ENCODE peak calls at places on chromosomes 7 and 10, in eight cellular contexts. One of them, this sample, is unnamed. For H3K27me3, the result is how much of the 10 kb centered on the place peaks cover.

GRCh38 chr10:100826983-100827818 is 81.8 kb downstream of the PAX2 start:
- DNase-seq in bronchial epithelial cell: no peak
- DNase-seq in adrenal gland: peak
- DNase-seq in ovary: peak
- DNase-seq in uterus: no peak
- DNase-seq in trophoblast cell: no peak
- DNase-seq in left ventricle myocardium inferior: no peak
- DNase-seq in stomach: peak
- DNase-seq in this sample: no peak

GRCh38 chr7:36533717-36534116 is 144.1 kb downstream of the ANLN start:
- DNase-seq in bronchial epithelial cell: no peak
- DNase-seq in adrenal gland: no peak
- DNase-seq in ovary: no peak
- DNase-seq in uterus: no peak
- DNase-seq in trophoblast cell: no peak
- DNase-seq in left ventricle myocardium inferior: no peak
- DNase-seq in stomach: no peak
- DNase-seq in this sample: no peak

GRCh38 chr10:112959207-112959838 is 9.3 kb downstream of the TCF7L2 start:
- DNase-seq in bronchial epithelial cell: peak
- DNase-seq in adrenal gland: no peak
- DNase-seq in ovary: no peak
- DNase-seq in uterus: no peak
- DNase-seq in trophoblast cell: no peak
- DNase-seq in left ventricle myocardium inferior: no peak
- DNase-seq in stomach: no peak
- DNase-seq in this sample: no peak

GRCh38 chr10:133325392-133325760 is 11.3 kb downstream of the CALY start:
- DNase-seq in bronchial epithelial cell: no peak
- DNase-seq in adrenal gland: peak
- DNase-seq in ovary: no peak
- DNase-seq in uterus: no peak
- DNase-seq in trophoblast cell: no peak
- DNase-seq in left ventricle myocardium inferior: no peak
- DNase-seq in stomach: no peak
- DNase-seq in this sample: no peak

GRCh38 chr7:41921453-41921912 is 218.6 kb upstream of the INHBA start:
- DNase-seq in bronchial epithelial cell: no peak
- DNase-seq in adrenal gland: no peak
- DNase-seq in ovary: no peak
- DNase-seq in uterus: no peak
- DNase-seq in trophoblast cell: peak
- DNase-seq in left ventricle myocardium inferior: no peak
- DNase-seq in stomach: no peak
- DNase-seq in this sample: peak

GRCh38 chr7:326273-326672 is 36.3 kb downstream of the FOXL3 start:
- DNase-seq in bronchial epithelial cell: no peak
- DNase-seq in adrenal gland: no peak
- DNase-seq in ovary: no peak
- DNase-seq in uterus: no peak
- DNase-seq in trophoblast cell: no peak
- DNase-seq in left ventricle myocardium inferior: no peak
- DNase-seq in stomach: no peak
- DNase-seq in this sample: no peak

GRCh38 chr10:86944471-86944870 is 12.9 kb downstream of the MMRN2 start:
- DNase-seq in bronchial epithelial cell: peak
- DNase-seq in adrenal gland: no peak
- DNase-seq in ovary: no peak
- DNase-seq in uterus: no peak
- DNase-seq in trophoblast cell: no peak
- DNase-seq in left ventricle myocardium inferior: no peak
- DNase-seq in stomach: no peak
- DNase-seq in this sample: no peak

GRCh38 chr10:11902646-11903045 is 79.5 kb downstream of the PROSER2 start:
- DNase-seq in bronchial epithelial cell: no peak
- DNase-seq in adrenal gland: no peak
- DNase-seq in ovary: no peak
- DNase-seq in uterus: no peak
- DNase-seq in trophoblast cell: no peak
- DNase-seq in left ventricle myocardium inferior: no peak
- DNase-seq in stomach: no peak
- DNase-seq in this sample: no peak

GRCh38 chr7:157370761-157371160 is 34.0 kb downstream of the DNAJB6 start:
- DNase-seq in bronchial epithelial cell: no peak
- DNase-seq in adrenal gland: no peak
- DNase-seq in ovary: no peak
- DNase-seq in uterus: no peak
- DNase-seq in trophoblast cell: no peak
- DNase-seq in left ventricle myocardium inferior: no peak
- DNase-seq in stomach: no peak
- DNase-seq in this sample: no peak

GRCh38 chr10:66378117-66378876 is 547.5 kb upstream of the LRRTM3 start:
- DNase-seq in bronchial epithelial cell: no peak
- DNase-seq in adrenal gland: no peak
- DNase-seq in ovary: no peak
- DNase-seq in uterus: no peak
- DNase-seq in trophoblast cell: no peak
- DNase-seq in left ventricle myocardium inferior: no peak
- DNase-seq in stomach: no peak
- DNase-seq in this sample: no peak

GRCh38 chr7:81501220-81501619 is 268.6 kb downstream of the HGF start:
- DNase-seq in bronchial epithelial cell: peak
- DNase-seq in adrenal gland: no peak
- DNase-seq in ovary: no peak
- DNase-seq in uterus: no peak
- DNase-seq in trophoblast cell: no peak
- DNase-seq in left ventricle myocardium inferior: no peak
- DNase-seq in stomach: no peak
- DNase-seq in this sample: no peak

DNA sequence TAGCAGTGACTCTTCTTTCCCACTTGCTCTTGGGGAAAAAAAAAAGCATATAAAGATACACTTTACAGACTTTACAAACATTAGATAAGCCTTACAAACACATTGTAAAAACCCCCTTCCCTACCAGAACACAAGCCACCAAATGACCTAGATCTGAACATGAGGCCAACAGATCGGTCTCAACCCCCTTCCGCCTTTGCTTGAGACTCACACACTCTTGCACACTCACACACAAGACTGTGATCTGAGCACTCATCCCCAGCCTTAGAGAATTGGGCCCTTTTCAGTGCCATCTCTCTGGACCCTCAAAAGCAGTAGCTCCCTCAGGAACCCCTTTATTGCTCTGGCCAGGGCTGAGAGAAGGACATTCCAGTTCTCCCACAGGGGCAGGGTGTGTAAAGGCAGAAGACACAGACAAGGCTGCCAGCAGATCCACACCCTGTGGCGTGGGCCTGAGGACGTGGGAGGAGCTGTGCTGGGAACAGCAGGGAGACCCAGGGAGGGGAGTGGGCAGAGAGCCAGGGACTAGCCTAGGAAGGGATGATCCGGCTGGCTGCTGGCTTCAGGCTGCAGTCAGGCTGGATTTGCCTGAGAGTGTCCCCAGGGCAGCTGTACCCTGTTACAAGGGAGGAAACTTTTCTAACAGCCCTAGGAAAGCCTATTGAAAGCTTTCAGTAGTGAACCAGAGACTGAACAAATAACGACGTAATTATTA is 206.7 kb downstream of the KIAA1217 start:
- DNase-seq in bronchial epithelial cell: peak
- DNase-seq in adrenal gland: peak
- DNase-seq in ovary: peak
- DNase-seq in uterus: peak
- DNase-seq in trophoblast cell: no peak
- DNase-seq in left ventricle myocardium inferior: peak
- DNase-seq in stomach: peak
- DNase-seq in this sample: no peak
- H3K4me3 ChIP-seq in bronchial epithelial cell: no peak
- H3K4me3 ChIP-seq in adrenal gland: no peak
- H3K4me3 ChIP-seq in ovary: no peak
- H3K4me3 ChIP-seq in uterus: no peak
- H3K4me3 ChIP-seq in trophoblast cell: no peak
- H3K4me3 ChIP-seq in left ventricle myocardium inferior: no peak
- H3K4me3 ChIP-seq in stomach: no peak
- H3K4me3 ChIP-seq in this sample: no peak

DNA sequence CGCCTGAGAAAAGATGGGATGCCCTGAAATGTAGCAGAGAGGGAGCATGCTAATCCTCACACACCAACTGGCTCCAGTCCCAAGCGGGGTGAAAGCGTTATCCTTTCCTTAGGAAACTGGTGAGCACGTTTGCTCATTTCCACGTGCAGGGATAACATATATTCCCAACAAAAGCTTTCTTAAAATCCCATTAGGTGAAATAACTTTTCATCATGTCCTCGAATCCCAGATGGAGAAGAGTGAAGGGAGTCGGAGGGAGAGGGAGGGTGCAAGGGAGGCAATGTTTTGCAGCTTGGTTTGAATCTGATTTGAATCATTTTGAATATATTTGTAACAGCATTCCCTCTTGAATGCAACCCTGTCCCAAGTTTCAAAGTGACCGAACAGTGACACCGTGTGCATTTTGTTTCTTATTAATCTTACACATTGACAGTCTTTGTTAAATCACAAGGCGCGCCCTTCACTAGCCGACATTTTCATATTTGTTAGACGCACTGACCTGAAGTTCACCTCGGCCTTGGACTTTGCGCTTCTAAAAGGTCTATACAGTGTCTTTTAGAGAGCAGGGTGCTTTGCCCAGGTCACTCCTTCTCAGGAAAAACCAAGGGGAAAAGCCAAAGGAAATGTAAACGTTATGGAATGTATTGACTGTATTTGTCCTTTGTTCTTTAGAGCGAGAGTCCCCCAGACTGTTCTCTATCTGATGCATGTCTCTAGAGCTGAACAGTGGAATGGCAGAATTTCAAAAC is 3.0 kb upstream of the HOXA4 start:
- DNase-seq in bronchial epithelial cell: no peak
- DNase-seq in adrenal gland: peak
- DNase-seq in ovary: no peak
- DNase-seq in uterus: no peak
- DNase-seq in trophoblast cell: no peak
- DNase-seq in left ventricle myocardium inferior: no peak
- DNase-seq in stomach: no peak
- DNase-seq in this sample: no peak
- H3K27me3 ChIP-seq in bronchial epithelial cell: half or more
- H3K27me3 ChIP-seq in adrenal gland: under half
- H3K27me3 ChIP-seq in ovary: under half
- H3K27me3 ChIP-seq in uterus: under half
- H3K27me3 ChIP-seq in trophoblast cell: half or more
- H3K27me3 ChIP-seq in left ventricle myocardium inferior: half or more
- H3K27me3 ChIP-seq in stomach: half or more
- H3K27me3 ChIP-seq in this sample: under half

GRCh38 chr7:150735596-150736358 is 1.4 kb upstream of the GIMAP5 start:
- DNase-seq in bronchial epithelial cell: no peak
- DNase-seq in adrenal gland: no peak
- DNase-seq in ovary: no peak
- DNase-seq in uterus: no peak
- DNase-seq in trophoblast cell: no peak
- DNase-seq in left ventricle myocardium inferior: no peak
- DNase-seq in stomach: no peak
- DNase-seq in this sample: no peak

GRCh38 chr7:150738092-150739044 is 1.1 kb downstream of the GIMAP5 start:
- DNase-seq in bronchial epithelial cell: peak
- DNase-seq in adrenal gland: no peak
- DNase-seq in ovary: no peak
- DNase-seq in uterus: no peak
- DNase-seq in trophoblast cell: peak
- DNase-seq in left ventricle myocardium inferior: no peak
- DNase-seq in stomach: no peak
- DNase-seq in this sample: no peak

GRCh38 chr7:150739045-150739432 is 1.8 kb downstream of the GIMAP5 start:
- DNase-seq in bronchial epithelial cell: no peak
- DNase-seq in adrenal gland: no peak
- DNase-seq in ovary: no peak
- DNase-seq in uterus: no peak
- DNase-seq in trophoblast cell: no peak
- DNase-seq in left ventricle myocardium inferior: no peak
- DNase-seq in stomach: no peak
- DNase-seq in this sample: no peak

GRCh38 chr7:150736864-150737263 is 354 bp upstream of the GIMAP5 start:
- DNase-seq in bronchial epithelial cell: no peak
- DNase-seq in adrenal gland: no peak
- DNase-seq in ovary: no peak
- DNase-seq in uterus: no peak
- DNase-seq in trophoblast cell: no peak
- DNase-seq in left ventricle myocardium inferior: no peak
- DNase-seq in stomach: no peak
- DNase-seq in this sample: no peak

DNA sequence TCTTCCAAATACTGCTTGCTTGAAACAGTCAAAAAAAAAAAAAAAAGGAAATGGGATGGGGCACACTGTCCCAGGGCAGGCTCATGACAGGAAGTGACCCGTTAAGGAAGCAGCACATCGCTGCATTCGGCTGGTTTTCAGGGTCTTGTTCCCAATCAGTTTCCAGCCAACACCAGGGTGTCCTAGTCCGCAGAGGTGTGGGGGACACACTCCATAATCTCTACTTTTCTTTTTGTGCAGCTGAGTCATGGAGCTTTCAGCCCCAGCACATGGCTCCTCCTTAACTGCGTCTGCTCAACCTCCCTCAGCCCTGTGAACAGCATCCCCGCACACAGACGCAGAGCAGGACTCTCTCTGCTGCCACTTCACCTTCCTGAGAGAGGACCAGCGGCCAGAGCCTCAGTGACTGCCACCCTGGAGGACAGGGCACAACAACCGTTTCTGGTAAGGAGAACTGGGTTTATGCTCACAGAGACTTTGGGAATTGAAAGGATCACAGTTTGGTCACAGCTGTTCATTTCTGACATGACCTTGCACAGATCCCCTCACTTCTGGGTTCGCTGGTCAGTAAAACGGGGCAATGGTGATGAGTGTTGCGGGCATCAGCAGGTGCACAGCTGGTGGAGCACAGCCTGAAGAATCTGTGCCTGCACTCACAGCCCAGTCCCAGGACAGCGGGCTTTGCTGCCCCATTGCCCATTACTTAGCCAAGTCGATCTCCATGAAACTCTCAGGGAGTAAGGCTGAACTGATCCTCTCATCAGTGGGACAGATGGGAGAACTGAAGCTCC is at the start of gene GIMAP5:
- DNase-seq in bronchial epithelial cell: no peak
- DNase-seq in adrenal gland: peak
- DNase-seq in ovary: no peak
- DNase-seq in uterus: no peak
- DNase-seq in trophoblast cell: no peak
- DNase-seq in left ventricle myocardium inferior: no peak
- DNase-seq in stomach: no peak
- DNase-seq in this sample: no peak
- H3K4me3 ChIP-seq in bronchial epithelial cell: no peak
- H3K4me3 ChIP-seq in adrenal gland: no peak
- H3K4me3 ChIP-seq in ovary: peak
- H3K4me3 ChIP-seq in uterus: peak
- H3K4me3 ChIP-seq in trophoblast cell: no peak
- H3K4me3 ChIP-seq in left ventricle myocardium inferior: peak
- H3K4me3 ChIP-seq in stomach: peak
- H3K4me3 ChIP-seq in this sample: no peak

DNA sequence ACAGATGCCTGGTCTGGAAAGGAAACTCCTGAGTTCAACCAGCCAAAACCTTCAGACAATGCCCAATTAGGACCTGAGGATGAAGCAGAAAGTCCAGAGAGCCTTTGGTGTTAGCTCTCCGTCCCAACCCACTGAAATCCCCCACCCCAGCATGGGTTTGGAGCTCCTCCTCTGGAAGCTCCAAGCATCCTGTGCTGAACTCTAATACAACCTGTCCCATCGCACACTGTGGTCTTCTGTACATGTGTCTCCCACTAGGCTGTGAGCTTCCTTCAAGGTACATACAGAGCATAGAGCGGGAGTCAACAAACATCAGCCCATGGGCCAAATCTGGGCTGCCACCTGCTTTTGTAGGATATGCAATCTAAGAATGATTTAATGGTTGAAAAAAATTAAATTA is 166.5 kb downstream of the LSM5 start:
- DNase-seq in bronchial epithelial cell: no peak
- DNase-seq in adrenal gland: no peak
- DNase-seq in ovary: no peak
- DNase-seq in uterus: no peak
- DNase-seq in trophoblast cell: no peak
- DNase-seq in left ventricle myocardium inferior: no peak
- DNase-seq in stomach: no peak
- DNase-seq in this sample: no peak
- H3K27me3 ChIP-seq in bronchial epithelial cell: under half
- H3K27me3 ChIP-seq in adrenal gland: under half
- H3K27me3 ChIP-seq in ovary: under half
- H3K27me3 ChIP-seq in uterus: under half
- H3K27me3 ChIP-seq in trophoblast cell: under half
- H3K27me3 ChIP-seq in left ventricle myocardium inferior: under half
- H3K27me3 ChIP-seq in stomach: under half
- H3K27me3 ChIP-seq in this sample: under half